ENCODE peak calls at places on chromosomes 6 and 20, in six cellular contexts. M, A, E, Z, P and H are unnamed samples.

GRCh38 chr6:81925201-81925600 is 172.7 kb upstream of the TENT5A start:
- DNase-seq in Z (no peak), E (no peak), A (no peak), M (no peak), P (no peak), H (no peak)

GRCh38 chr6:151690303-151690702 is 117.2 kb upstream of the ESR1 start:
- DNase-seq in M (no peak), P (no peak), A (no peak), E (no peak), Z (no peak), H (no peak)

GRCh38 chr6:35258858-35259193 is 709 bp upstream of the ZNF76 start:
- DNase-seq in M (peak), E (peak), P (no peak), Z (peak), A (peak), H (no peak)

GRCh38 chr6:36804549-36804948 is 34.7 kb downstream of the CPNE5 start:
- DNase-seq in P (no peak), Z (no peak), E (no peak), A (no peak), M (no peak), H (no peak)

GRCh38 chr20:4038047-4038459 is 22.7 kb upstream of the RNF24 start:
- DNase-seq in M (peak), Z (no peak), A (no peak), P (no peak), E (peak), H (peak)

GRCh38 chr6:31079656-31080261 is 32.6 kb downstream of the C6orf15 start:
- DNase-seq in P (no peak), A (peak), M (peak), Z (peak), E (peak), H (peak)

GRCh38 chr6:89084954-89085353 is 4.4 kb downstream of the PNRC1 start:
- DNase-seq in Z (no peak), E (no peak), A (no peak), P (no peak), M (peak), H (no peak)

GRCh38 chr20:63224272-63225081 is 8.5 kb upstream of the YTHDF1 start:
- DNase-seq in M (peak), E (peak), A (no peak), Z (no peak), P (no peak), H (no peak)

GRCh38 chr6:159445351-159445750 is 247.7 kb downstream of the SOD2 start:
- DNase-seq in E (no peak), Z (no peak), A (no peak), M (no peak), P (no peak), H (no peak)

GRCh38 chr6:168217880-168218537 is 101.6 kb downstream of the DACT2 start:
- DNase-seq in E (no peak), P (no peak), M (no peak), Z (no peak), A (no peak), H (no peak)

GRCh38 chr20:38001981-38002380 is 31.3 kb downstream of the TTI1 start:
- DNase-seq in M (peak), A (no peak), P (no peak), Z (no peak), E (no peak), H (no peak)

GRCh38 chr6:362924-363249 is 28.7 kb upstream of the IRF4 start:
- DNase-seq in P (no peak), M (no peak), A (no peak), E (no peak), Z (no peak), H (no peak)

GRCh38 chr6:17707371-17707651 is 586 bp upstream of the NUP153 start:
- DNase-seq in P (no peak), Z (no peak), E (no peak), M (no peak), A (no peak), H (no peak)

GRCh38 chr6:82006027-82006738 is 241.4 kb downstream of the IBTK start:
- DNase-seq in M (peak), Z (no peak), P (no peak), E (peak), A (no peak), H (no peak)

GRCh38 chr6:122789862-122790739 is 1.0 kb downstream of the SMPDL3A start:
- DNase-seq in P (no peak), M (peak), A (no peak), E (peak), Z (no peak), H (peak)

GRCh38 chr6:112054520-112055160 is 736 bp downstream of the CCN6 start:
- DNase-seq in A (no peak), M (peak), E (no peak), Z (no peak), P (no peak), H (no peak)

GRCh38 chr6:157221049-157221816 is 102.1 kb downstream of the TMEM242 start:
- DNase-seq in M (peak), Z (peak), A (peak), E (peak), P (no peak), H (peak)

GRCh38 chr6:111737065-111737521 is 131.4 kb upstream of the TRAF3IP2 start:
- DNase-seq in Z (no peak), M (peak), A (no peak), P (no peak), E (peak), H (no peak)

GRCh38 chr20:3739926-3740599 is 7.6 kb downstream of the HSPA12B start:
- DNase-seq in P (no peak), A (no peak), M (no peak), E (no peak), Z (no peak), H (no peak)

GRCh38 chr20:35991142-35991771 is 22.9 kb downstream of the CNBD2 start:
- DNase-seq in P (no peak), E (peak), A (no peak), Z (no peak), M (peak), H (peak)

GRCh38 chr6:46653439-46653942 is 716 bp downstream of the SLC25A27 start:
- DNase-seq in E (peak), P (no peak), Z (no peak), A (no peak), M (no peak), H (no peak)

GRCh38 chr6:46657642-46658041 is 4.9 kb downstream of the SLC25A27 start:
- DNase-seq in M (no peak), P (no peak), Z (no peak), A (no peak), E (no peak), H (no peak)

GRCh38 chr6:46652603-46653438 is at the start of the genes CYP39A1 and SLC25A27:
- DNase-seq in A (peak), M (peak), E (peak), Z (peak), P (peak), H (peak)

GRCh38 chr6:46652232-46652602 is 401 bp downstream of the CYP39A1 start:
- DNase-seq in E (no peak), Z (no peak), P (no peak), M (no peak), A (no peak), H (no peak)

DNA sequence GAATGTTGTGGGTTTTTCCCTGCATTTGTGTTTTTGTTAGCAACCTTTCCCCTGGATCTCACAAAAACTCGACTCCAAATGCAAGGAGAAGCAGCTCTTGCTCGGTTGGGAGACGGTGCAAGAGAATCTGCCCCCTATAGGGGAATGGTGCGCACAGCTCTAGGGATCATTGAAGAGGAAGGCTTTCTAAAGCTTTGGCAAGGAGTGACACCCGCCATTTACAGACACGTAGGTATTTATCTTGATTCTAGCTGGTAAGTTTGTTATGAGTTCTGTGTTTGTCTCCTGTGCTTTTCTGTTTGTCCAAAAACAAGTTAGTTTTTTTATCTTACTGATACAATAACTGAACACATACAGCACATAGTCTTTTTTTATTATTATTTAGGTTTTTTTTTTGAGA is 3.0 kb downstream of the SLC25A27 start:
- DNase-seq in Z (peak), M (no peak), A (peak), P (no peak), E (no peak), H (peak)
- TF ChIP-seq CTCF in Z (peak), M (no peak), A (peak), P (peak), E (peak), H (peak)

GRCh38 chr20:57048027-57048869 is 218.2 kb downstream of the BMP7 start:
- DNase-seq in Z (peak), M (no peak), A (peak), P (no peak), E (peak), H (peak)
- TF ChIP-seq CTCF in Z (peak), M (peak), A (peak), P (peak), E (peak), H (peak)

DNA sequence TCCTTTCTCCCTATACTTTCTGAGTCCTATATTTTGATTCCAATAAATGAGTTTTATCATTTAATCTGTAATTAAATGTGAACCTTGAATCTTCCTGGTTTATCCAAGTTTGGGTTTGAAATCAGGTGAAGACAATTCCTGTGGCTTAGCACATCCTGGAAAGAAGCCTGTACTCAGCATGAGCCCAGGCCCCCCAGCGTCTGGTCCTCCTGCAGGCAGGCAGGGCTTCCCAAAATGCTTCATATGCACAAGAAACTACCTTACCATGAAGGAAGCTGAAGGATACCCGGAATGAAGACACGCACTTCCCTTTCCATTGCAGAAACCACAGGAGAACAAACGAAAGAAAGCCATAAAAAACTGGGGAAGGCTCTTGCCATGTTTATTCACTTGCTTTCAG is 157.4 kb upstream of the PDE10A start:
- DNase-seq in E (no peak), Z (no peak), A (no peak), M (no peak), P (peak), H (no peak)
- TF ChIP-seq CTCF in E (no peak), Z (no peak), A (no peak), M (no peak), P (no peak), H (no peak)

DNA sequence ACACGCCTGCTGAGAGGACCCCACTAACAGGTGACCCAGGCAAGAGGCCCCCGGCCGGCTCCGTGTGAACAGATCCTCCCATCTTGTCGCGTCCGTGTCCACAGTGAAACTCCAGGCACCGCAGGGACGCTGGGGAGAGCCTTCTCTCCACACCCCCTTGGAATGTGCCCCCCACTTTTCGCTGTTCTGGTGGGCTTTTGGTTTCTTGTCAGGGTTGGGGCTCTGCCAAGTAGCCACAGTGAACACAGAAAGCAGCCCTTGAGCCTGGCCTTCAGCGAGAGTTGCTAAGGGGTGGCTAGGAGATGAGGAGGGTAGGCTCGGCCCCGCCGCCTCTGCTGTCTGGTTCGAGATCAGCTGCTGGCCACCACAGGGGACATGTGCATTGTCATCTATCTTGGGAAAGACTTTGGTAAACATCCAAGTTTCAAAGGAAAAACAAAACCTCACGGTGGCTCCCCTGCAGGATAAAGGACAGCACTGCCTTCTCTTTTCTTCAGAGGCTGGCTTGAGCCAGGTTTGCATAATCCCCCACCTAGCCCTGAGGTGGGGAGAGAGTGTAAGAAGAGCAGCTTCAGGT is 22.7 kb downstream of the SYNDIG1 start:
- DNase-seq in Z (no peak), E (no peak), P (peak), A (no peak), M (no peak), H (no peak)
- TF ChIP-seq CTCF in Z (no peak), E (no peak), P (no peak), A (no peak), M (no peak), H (no peak)

GRCh38 chr6:118530942-118531341 is 17.2 kb upstream of the PLN start:
- DNase-seq in E (no peak), P (no peak), A (no peak), M (no peak), Z (no peak), H (no peak)
- TF ChIP-seq CTCF in E (no peak), P (no peak), A (no peak), M (no peak), Z (no peak), H (no peak)

DNA sequence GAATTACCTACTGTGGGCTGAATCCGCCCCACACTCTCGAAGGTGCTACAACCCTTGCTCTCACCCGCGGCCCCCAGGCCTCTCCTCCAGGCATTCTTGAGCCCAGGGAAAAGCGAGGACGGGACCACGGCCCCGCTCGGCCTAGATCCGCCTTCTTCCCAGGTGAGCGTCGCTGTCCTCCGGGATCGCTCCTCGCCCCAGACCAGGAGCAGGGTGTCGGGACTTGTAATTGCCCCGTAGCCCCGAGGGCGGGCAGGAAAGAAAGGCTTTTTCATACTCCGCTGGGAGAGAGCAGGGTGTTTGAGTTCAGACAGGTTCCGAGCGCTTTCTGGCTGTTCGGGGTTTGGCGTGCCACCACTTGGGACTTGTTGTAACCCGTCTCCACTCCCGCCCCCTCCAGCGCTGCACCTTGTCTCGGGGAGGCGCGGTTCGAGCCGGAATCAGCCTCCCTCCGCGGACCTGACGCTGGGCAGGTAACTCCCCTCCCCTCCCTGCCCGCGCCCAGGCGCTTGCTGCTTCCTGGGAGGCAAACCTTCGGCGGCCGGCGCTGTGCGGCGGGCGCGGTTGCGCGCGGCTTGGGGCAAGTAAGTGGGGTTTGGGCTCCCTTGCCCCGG is at the start of gene FAM83B:
- DNase-seq in Z (peak), E (no peak), P (no peak), M (no peak), A (peak), H (peak)
- TF ChIP-seq CTCF in Z (no peak), E (no peak), P (no peak), M (no peak), A (no peak), H (no peak)

GRCh38 chr6:19472850-19473249 is 364.3 kb upstream of the ID4 start:
- DNase-seq in E (no peak), P (no peak), Z (no peak), M (no peak), A (no peak), H (no peak)
- TF ChIP-seq CTCF in E (peak), P (peak), Z (peak), M (no peak), A (peak), H (peak)

DNA sequence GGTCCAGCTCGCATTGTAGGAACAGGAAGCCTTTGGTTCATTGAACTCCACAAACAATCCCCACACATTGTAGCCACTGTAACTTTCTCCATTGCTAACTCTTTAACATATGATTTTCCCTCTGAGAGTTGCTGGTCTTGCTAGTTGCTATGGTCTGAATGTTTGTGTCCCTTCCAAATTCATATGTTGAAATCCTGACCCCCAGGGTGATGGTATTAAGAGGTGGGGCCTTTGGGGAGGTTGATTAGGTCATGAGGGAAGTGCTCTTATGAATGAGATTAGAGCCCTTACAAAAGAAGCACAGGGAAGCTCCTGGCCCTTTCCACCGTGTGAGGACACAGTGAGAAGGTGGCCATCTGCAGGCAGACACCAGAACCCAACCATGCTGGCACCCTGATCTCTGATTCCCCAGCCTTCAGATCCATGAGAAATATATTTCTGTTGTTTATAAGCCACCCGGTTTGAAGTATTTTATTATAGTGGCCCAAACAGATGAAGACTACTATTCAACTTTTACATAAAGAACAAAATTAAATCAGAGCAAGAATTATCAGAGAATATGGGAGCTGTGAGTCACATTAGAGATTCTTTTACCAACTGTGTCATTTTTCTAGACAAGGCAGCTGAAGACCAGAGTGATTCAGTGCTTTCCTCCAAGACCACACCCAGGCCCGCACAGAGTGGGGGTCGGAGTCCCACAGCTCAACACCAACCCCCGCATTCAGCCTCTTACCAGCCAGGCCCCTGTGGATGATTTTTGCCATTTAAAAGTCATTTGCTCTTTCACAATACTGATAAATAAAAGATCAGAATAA is 143.0 kb downstream of the SAMD5 start:
- DNase-seq in E (no peak), M (peak), A (no peak), P (no peak), Z (no peak), H (no peak)
- TF ChIP-seq CTCF in E (peak), M (no peak), A (no peak), P (peak), Z (no peak), H (no peak)